ENCODE peak calls at places on chromosome 6, in ten cellular contexts. C is spleen; G is neuronal stem cell; P is AG04449; T is NT2/D1; F is GM23248; Y is CD8-positive, alpha-beta T cell; L is breast epithelium; Q is fibroblast of mammary gland; Z is aorta. X is an unnamed sample.

GRCh38 chr6:15389759-15390723 is 144.2 kb downstream of the JARID2 start:
- DNase-seq in C (no peak), G (peak; percentile 69), P (no peak), T (peak; percentile 9), F (peak; percentile 52), Y (no peak), L (no peak), Q (peak; percentile 59), Z (no peak), X (no peak)

GRCh38 chr6:154166140-154166539 is 127.1 kb downstream of the OPRM1 start:
- DNase-seq in C (no peak), G (no peak), P (no peak), T (no peak), F (no peak), Y (no peak), L (no peak), Q (no peak), Z (peak; percentile 62), X (no peak)

GRCh38 chr6:87210979-87211378 is 55.6 kb downstream of the ZNF292 start:
- DNase-seq in C (no peak), G (no peak), P (no peak), T (no peak), F (peak; percentile 4), Y (no peak), L (no peak), Q (no peak), Z (no peak), X (no peak)

GRCh38 chr6:156864557-156864956 is 87.4 kb downstream of the ARID1B start:
- DNase-seq in C (no peak), G (no peak), P (no peak), T (no peak), F (no peak), Y (no peak), L (no peak), Q (no peak), Z (no peak), X (no peak)

GRCh38 chr6:136425793-136426192 is 124.4 kb downstream of the MAP7 start:
- DNase-seq in C (no peak), G (no peak), P (no peak), T (no peak), F (no peak), Y (no peak), L (no peak), Q (no peak), Z (no peak), X (no peak)

GRCh38 chr6:75882734-75883133 is 133.7 kb downstream of the MYO6 start:
- DNase-seq in C (no peak), G (no peak), P (peak; percentile 19), T (no peak), F (peak; percentile 62), Y (no peak), L (no peak), Q (peak; percentile 75), Z (no peak), X (no peak)

GRCh38 chr6:8047466-8048292 is 16.5 kb downstream of the BLOC1S5 start:
- DNase-seq in C (no peak), G (no peak), P (no peak), T (no peak), F (peak; percentile 50), Y (no peak), L (no peak), Q (peak; percentile 90), Z (no peak), X (no peak)

GRCh38 chr6:80610821-80611220 is 504.4 kb downstream of the BCKDHB start:
- DNase-seq in C (no peak), G (no peak), P (peak; percentile 29), T (no peak), F (peak; percentile 82), Y (no peak), L (no peak), Q (peak; percentile 76), Z (no peak), X (no peak)

GRCh38 chr6:107079429-107079828 is 35.9 kb downstream of the BEND3 start:
- DNase-seq in C (no peak), G (no peak), P (no peak), T (no peak), F (no peak), Y (no peak), L (no peak), Q (no peak), Z (no peak), X (no peak)
- H3K4me3 ChIP-seq in C (no peak overlapping the region), G (no peak overlapping the region), P (no peak overlapping the region), T (no peak overlapping the region), F (no peak overlapping the region), Y (no peak overlapping the region), L (no peak overlapping the region), Q (no peak overlapping the region), Z (no peak overlapping the region), X (no peak overlapping the region)

GRCh38 chr6:144332177-144332576 is 47.0 kb downstream of the UTRN start:
- DNase-seq in C (no peak), G (no peak), P (no peak), T (no peak), F (no peak), Y (no peak), L (no peak), Q (no peak), Z (no peak), X (no peak)
- H3K4me3 ChIP-seq in C (no peak overlapping the region), G (no peak overlapping the region), P (no peak overlapping the region), T (no peak overlapping the region), F (no peak overlapping the region), Y (no peak overlapping the region), L (peak overlapping the region; percentile 35), Q (no peak overlapping the region), Z (no peak overlapping the region), X (no peak overlapping the region)

GRCh38 chr6:45470131-45470738 is 92.5 kb upstream of the SUPT3H start:
- DNase-seq in C (no peak), G (no peak), P (no peak), T (no peak), F (no peak), Y (no peak), L (no peak), Q (no peak), Z (no peak), X (no peak)

GRCh38 chr6:45473121-45473967 is 95.6 kb upstream of the SUPT3H start:
- DNase-seq in C (no peak), G (no peak), P (no peak), T (no peak), F (no peak), Y (no peak), L (no peak), Q (no peak), Z (no peak), X (peak; percentile 66)

GRCh38 chr6:45469708-45470107 is 92.0 kb upstream of the SUPT3H start:
- DNase-seq in C (no peak), G (no peak), P (no peak), T (no peak), F (no peak), Y (no peak), L (no peak), Q (no peak), Z (no peak), X (no peak)

GRCh38 chr6:45474376-45474775 is 96.6 kb upstream of the SUPT3H start:
- DNase-seq in C (no peak), G (no peak), P (no peak), T (no peak), F (no peak), Y (no peak), L (no peak), Q (no peak), Z (no peak), X (no peak)

GRCh38 chr6:45472383-45472782 is 94.6 kb upstream of the SUPT3H start:
- DNase-seq in C (no peak), G (no peak), P (no peak), T (no peak), F (no peak), Y (no peak), L (no peak), Q (peak; percentile 73), Z (peak; percentile 46), X (no peak)
- H3K4me3 ChIP-seq in C (no peak overlapping the region), G (no peak overlapping the region), P (no peak overlapping the region), T (no peak overlapping the region), F (no peak overlapping the region), Y (no peak overlapping the region), L (no peak overlapping the region), Q (no peak overlapping the region), Z (no peak overlapping the region), X (no peak overlapping the region)

DNA sequence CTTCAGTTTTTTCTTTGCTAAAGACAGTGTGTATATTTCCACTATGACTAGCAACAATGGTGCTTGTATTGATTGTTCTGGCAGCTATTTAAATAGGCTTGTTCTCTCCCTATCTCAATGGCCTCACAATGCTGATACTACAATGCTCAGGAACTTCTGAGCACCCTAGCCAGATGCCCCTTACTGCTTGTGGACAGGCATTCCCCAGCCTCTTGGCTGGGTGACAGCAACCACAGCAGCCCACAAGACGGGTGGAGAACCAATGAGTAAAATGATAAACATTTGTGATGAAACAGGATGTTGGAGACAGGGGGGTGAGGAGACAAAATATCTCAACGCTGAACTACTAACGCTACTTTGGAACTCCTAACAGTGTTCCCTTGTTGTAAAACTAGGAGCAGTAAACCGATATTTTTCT is 42.3 kb downstream of the HIVEP2 start:
- DNase-seq in C (peak; percentile 87), G (no peak), P (peak; percentile 96), T (no peak), F (peak; percentile 94), Y (peak; percentile 69), L (no peak), Q (peak; percentile 98), Z (peak; percentile 85), X (peak; percentile 37)
- H3K4me3 ChIP-seq in C (no peak overlapping the region), G (no peak overlapping the region), P (no peak overlapping the region), T (no peak overlapping the region), F (peak overlapping the region; percentile 64), Y (peak overlapping the region; percentile 33), L (no peak overlapping the region), Q (no peak overlapping the region), Z (no peak overlapping the region), X (no peak overlapping the region)

GRCh38 chr6:96014846-96015245 is 928 bp upstream of the FUT9 start:
- DNase-seq in C (no peak), G (no peak), P (no peak), T (no peak), F (no peak), Y (no peak), L (no peak), Q (no peak), Z (no peak), X (no peak)
- H3K4me3 ChIP-seq in C (no peak overlapping the region), G (peak overlapping the region; percentile 83), P (no peak overlapping the region), T (peak overlapping the region; percentile 72), F (no peak overlapping the region), Y (no peak overlapping the region), L (no peak overlapping the region), Q (no peak overlapping the region), Z (peak overlapping the region; percentile 16), X (no peak overlapping the region)

DNA sequence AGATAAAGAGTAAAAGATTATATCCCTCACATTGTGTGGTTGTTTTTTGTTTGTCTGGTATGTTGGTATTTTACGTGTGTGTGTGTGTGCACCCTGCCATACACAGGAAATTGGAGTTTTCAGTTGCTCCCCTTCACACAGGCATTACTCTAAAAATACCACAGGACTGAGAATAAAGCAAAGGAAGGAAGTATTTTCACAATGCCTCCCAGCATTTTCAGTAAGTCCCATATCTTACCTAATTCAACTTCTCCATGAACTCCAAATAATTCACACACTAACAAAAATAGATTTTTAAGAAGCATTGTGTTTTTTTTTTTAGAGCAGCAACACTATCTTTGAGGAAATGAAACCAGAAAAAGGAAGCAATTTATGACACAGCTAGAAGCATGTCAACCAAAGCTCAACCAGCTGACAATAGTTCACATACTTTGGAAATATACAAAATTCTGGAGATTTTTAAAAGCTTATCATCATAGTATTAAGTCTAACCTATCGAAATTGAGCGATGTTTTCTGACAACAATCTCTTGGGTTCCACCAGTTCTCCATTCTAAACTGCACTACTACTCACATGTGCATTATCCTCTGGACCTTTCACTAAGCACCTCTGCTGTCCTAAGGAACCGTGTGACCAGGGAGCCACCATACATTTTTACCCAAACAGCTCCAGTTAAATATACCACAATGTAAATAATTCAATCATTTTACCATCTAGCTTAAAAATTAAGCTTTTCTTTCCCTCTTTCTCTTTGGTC is 2.1 kb downstream of the UBE2J1 start:
- DNase-seq in C (no peak), G (no peak), P (no peak), T (no peak), F (peak; percentile 24), Y (no peak), L (no peak), Q (no peak), Z (no peak), X (no peak)
- H3K4me3 ChIP-seq in C (peak overlapping the region; percentile 70), G (no peak overlapping the region), P (peak overlapping the region; percentile 21), T (no peak overlapping the region), F (peak overlapping the region; percentile 96), Y (peak overlapping the region; percentile 26), L (peak overlapping the region; percentile 14), Q (peak overlapping the region; percentile 77), Z (no peak overlapping the region), X (peak overlapping the region; percentile 64)